ENCODE peak calls at places on chromosome 20, in five cellular contexts. W is H1, E is HCT116, K is HepG2, Z is K562. Q is an unnamed sample.
A peak's percentile ranks its signal among the peaks of the same experiment; 100 is the strongest.

GRCh38 chr20:36391955-36392354 is 85.8 kb downstream of the DLGAP4 start:
- DNase-seq in W (no peak), E (no peak), K (no peak), Z (no peak), Q (no peak)

GRCh38 chr20:21238818-21239530 is 64.2 kb upstream of the XRN2 start:
- DNase-seq in W (no peak), E (no peak), K (no peak), Z (no peak), Q (no peak)

GRCh38 chr20:47453167-47453782 is 48.4 kb upstream of the NCOA3 start:
- DNase-seq in W (no peak), E (peak; percentile 74), K (peak; percentile 85), Z (no peak), Q (peak; percentile 92)

GRCh38 chr20:40599987-40600386 is 89.0 kb downstream of the MAFB start:
- DNase-seq in W (no peak), E (no peak), K (no peak), Z (no peak), Q (no peak)

GRCh38 chr20:16106191-16106849 is 466.9 kb downstream of the KIF16B start:
- DNase-seq in W (no peak), E (no peak), K (peak; percentile 27), Z (no peak), Q (no peak)

GRCh38 chr20:47063407-47063806 is 168.8 kb downstream of the EYA2 start:
- DNase-seq in W (no peak), E (no peak), K (no peak), Z (no peak), Q (no peak)

GRCh38 chr20:51266353-51266752 is 243.4 kb upstream of the KCNG1 start:
- DNase-seq in W (no peak), E (no peak), K (no peak), Z (no peak), Q (no peak)

GRCh38 chr20:8720089-8720488 is 348.8 kb upstream of the PLCB4 start:
- DNase-seq in W (no peak), E (no peak), K (no peak), Z (no peak), Q (no peak)

GRCh38 chr20:41476013-41476441 is 109.4 kb upstream of the EMILIN3 start:
- DNase-seq in W (no peak), E (no peak), K (no peak), Z (no peak), Q (no peak)

GRCh38 chr20:46814366-46815232 is 80.0 kb upstream of the EYA2 start:
- DNase-seq in W (no peak), E (peak; percentile 62), K (peak; percentile 72), Z (no peak), Q (no peak)

GRCh38 chr20:3652217-3652616 is 11.0 kb downstream of the GFRA4 start:
- DNase-seq in W (no peak), E (no peak), K (no peak), Z (peak; percentile 23), Q (no peak)

GRCh38 chr20:18288748-18289705 is 700 bp downstream of the ZNF133 start:
- DNase-seq in W (peak; percentile 54), E (no peak), K (peak; percentile 42), Z (peak; percentile 16), Q (no peak)

GRCh38 chr20:33334111-33334510 is 51.1 kb downstream of the BPIFB1 start:
- DNase-seq in W (no peak), E (no peak), K (no peak), Z (no peak), Q (no peak)

GRCh38 chr20:33333616-33334015 is 50.6 kb downstream of the BPIFB1 start:
- DNase-seq in W (no peak), E (no peak), K (no peak), Z (no peak), Q (no peak)

GRCh38 chr20:33337119-33337518 is 54.1 kb downstream of the BPIFB1 start:
- DNase-seq in W (no peak), E (no peak), K (no peak), Z (peak; percentile 38), Q (no peak)

GRCh38 chr20:33336375-33336774 is 53.4 kb downstream of the BPIFB1 start:
- DNase-seq in W (no peak), E (no peak), K (no peak), Z (no peak), Q (no peak)

DNA sequence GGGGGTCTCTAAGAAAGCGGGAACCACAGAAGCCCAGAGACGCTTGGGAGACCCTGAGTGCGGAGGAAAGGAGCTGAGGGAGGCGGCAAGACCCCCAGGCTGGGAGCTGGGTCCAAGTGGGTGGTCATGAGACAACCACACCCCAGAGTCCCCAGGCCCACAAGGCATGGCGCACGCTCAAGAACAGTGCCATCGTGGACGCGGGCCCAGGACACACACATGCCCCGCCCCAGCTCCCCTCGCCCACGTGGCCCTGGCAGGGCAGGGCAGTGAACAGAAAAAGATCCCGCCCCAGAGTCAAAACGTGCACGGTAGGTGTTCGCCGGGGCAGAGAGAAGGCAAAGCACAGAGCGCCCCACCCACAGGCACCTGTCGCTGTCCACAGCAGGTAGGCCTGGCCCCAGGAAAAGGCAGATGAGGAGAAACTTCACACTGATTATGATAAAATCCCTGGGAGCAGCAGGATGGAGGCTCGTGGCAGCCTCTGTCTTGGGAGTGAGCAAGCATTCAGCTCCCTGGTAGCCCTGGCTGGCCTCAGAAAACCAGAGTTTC is 50.0 kb downstream of the BPIFB1 start:
- DNase-seq in W (no peak), E (no peak), K (no peak), Z (no peak), Q (no peak)
- TF ChIP-seq SRF in W (no peak), E (no peak), K (no peak), Z (no peak), Q (no peak)

DNA sequence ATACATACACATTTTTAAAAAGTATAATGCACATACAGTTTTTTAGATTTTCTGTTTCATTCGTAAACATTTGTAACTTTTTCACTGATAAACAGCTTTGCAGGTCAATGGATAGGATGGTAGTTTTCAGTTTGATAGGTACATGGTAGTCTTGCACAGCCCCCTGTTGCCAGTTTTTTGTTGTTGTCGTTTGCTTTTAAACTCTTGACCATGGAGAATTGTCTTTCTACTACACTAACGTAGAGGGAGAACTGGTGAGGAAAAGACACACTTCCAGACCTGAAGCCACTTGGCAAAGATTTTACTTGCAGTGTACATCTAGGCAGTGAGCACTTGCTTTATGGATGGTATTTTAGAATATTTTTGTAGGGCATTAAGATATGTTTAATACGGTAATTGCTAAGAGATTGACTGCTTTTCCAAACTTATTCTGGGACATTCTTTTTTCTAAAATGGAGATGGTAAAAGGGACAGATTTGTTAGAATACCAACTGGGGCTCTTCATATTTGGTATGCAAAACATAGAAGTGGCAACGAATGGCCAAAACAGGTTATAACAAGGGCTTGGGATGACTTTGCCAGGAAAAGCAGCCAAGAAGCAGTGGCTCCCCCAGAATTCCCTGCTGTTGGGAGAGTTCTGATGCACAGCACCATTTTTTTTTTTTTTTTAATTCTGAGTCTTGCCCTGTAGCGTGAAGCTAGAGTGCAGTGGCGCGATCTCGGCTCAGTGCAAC is 1.5 kb downstream of the PYGB start:
- DNase-seq in W (no peak), E (no peak), K (no peak), Z (no peak), Q (no peak)
- TF ChIP-seq SRF in W (no peak), E (no peak), K (no peak), Z (no peak), Q (no peak)

DNA sequence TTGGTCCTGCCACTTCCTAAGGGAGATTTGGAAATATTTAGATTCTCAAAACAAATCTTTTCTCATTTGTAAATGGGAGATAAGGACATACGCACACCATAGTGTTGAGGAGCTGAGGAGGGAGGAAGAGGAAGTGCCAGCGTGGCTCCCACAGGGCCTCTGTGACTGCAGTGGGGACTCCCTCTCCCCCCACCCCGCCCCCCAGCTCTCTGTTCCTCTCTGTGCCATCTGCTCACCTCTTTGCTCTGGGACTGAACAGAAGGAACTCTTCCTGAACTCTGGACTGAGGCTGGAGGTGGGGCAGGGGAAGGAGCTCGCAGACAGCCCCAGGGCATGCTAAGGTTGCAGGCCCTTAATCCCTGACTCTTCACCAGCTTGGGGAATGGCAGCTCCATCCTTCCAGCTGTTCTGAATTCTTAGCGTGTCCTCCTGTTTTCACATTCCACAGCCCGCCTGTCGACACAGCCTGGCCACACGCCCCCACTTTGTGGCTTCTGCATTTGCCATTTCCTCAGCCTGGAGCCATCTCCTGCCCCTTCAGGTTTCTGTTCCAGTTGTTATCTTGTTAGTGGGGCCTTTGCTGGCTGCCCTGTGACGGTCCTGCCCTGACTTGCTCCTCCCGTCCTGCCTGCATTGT is 11.5 kb downstream of the DDX27 start:
- DNase-seq in W (no peak), E (no peak), K (no peak), Z (no peak), Q (no peak)
- TF ChIP-seq SRF in W (no peak), E (no peak), K (no peak), Z (no peak), Q (no peak)

GRCh38 chr20:32894711-32895355 is 36.1 kb downstream of the EFCAB8 start:
- DNase-seq in W (no peak), E (no peak), K (no peak), Z (no peak), Q (no peak)

GRCh38 chr20:32893878-32894483 is 35.3 kb downstream of the EFCAB8 start:
- DNase-seq in W (peak; percentile 85), E (no peak), K (peak; percentile 59), Z (peak; percentile 56), Q (no peak)

GRCh38 chr20:32898721-32899120 is 40.0 kb downstream of the EFCAB8 start:
- DNase-seq in W (no peak), E (no peak), K (no peak), Z (no peak), Q (no peak)

GRCh38 chr20:32893263-32893877 is 34.6 kb downstream of the EFCAB8 start:
- DNase-seq in W (no peak), E (no peak), K (no peak), Z (no peak), Q (no peak)

DNA sequence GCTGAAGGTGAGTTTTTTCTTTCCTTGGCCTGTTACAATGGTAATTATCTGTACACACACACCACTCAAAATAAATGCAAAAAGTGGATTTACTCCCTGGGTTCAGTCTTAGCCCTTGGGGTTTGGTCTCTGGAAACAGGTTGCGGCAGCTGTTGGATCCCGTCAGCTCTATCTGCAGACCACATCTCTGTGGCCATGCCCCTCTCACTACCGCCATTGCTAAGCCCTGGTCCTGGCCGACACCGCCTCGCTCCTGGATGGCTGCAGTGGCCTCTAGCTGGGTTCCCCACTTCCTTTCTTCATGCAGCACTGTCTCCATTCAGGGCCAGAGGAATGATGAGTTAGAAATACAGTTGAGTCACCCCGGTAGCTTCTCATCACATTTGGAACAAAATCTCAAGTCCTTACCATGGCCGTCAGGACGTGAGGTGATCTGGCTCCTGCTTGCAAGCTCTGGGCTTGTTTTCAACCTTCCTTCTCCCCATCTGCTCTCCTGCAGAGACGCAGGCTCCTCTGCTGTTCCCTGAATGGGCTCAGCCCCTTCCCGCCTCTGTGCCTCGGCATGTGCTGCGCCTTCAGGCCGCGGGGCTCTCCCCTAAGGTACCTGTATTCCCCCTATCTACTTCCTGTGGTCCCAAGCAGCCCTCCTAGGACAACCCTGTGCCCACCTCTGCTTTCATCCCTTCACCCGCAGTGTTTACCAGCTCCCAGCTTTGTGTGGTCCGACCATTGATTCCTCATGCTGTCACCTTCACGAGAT is 38.0 kb downstream of the EFCAB8 start:
- DNase-seq in W (no peak), E (no peak), K (no peak), Z (no peak), Q (no peak)
- TF ChIP-seq SRF in W (no peak), E (no peak), K (no peak), Z (no peak), Q (no peak)

GRCh38 chr20:57218489-57218888 is 48.0 kb downstream of the BMP7 start:
- DNase-seq in W (no peak), E (no peak), K (no peak), Z (no peak), Q (no peak)
- TF ChIP-seq SRF in W (no peak), E (no peak), K (no peak), Z (no peak), Q (no peak)